ENCODE peak calls at places on chromosomes 1 and 21, in eight cellular contexts. One of them, this sample, is unnamed.

GRCh38 chr1:94886361-94886760 is 40.5 kb downstream of the CNN3 start:
- DNase-seq in spleen: no peak
- DNase-seq in AG04450: no peak
- DNase-seq in Peyer's patch: no peak
- DNase-seq in thoracic aorta: no peak
- DNase-seq in cardiac fibroblast: no peak
- DNase-seq in pancreas: no peak
- DNase-seq in heart left ventricle: no peak
- DNase-seq in this sample: no peak

GRCh38 chr21:44927587-44928461 is 7.1 kb upstream of the ITGB2 start:
- DNase-seq in spleen: peak; percentile 96
- DNase-seq in AG04450: no peak
- DNase-seq in Peyer's patch: peak; percentile 86
- DNase-seq in thoracic aorta: no peak
- DNase-seq in cardiac fibroblast: peak; percentile 56
- DNase-seq in pancreas: peak; percentile 50
- DNase-seq in heart left ventricle: peak; percentile 45
- DNase-seq in this sample: no peak

GRCh38 chr1:14113841-14114567 is 414.0 kb downstream of the PRDM2 start:
- DNase-seq in spleen: no peak
- DNase-seq in AG04450: no peak
- DNase-seq in Peyer's patch: peak; percentile 49
- DNase-seq in thoracic aorta: no peak
- DNase-seq in cardiac fibroblast: peak; percentile 79
- DNase-seq in pancreas: no peak
- DNase-seq in heart left ventricle: peak; percentile 25
- DNase-seq in this sample: no peak

GRCh38 chr1:67647036-67647798 is 37.8 kb upstream of the GADD45A start:
- DNase-seq in spleen: no peak
- DNase-seq in AG04450: no peak
- DNase-seq in Peyer's patch: no peak
- DNase-seq in thoracic aorta: no peak
- DNase-seq in cardiac fibroblast: peak; percentile 81
- DNase-seq in pancreas: no peak
- DNase-seq in heart left ventricle: peak; percentile 42
- DNase-seq in this sample: no peak

GRCh38 chr1:86957206-86957605 is 42.8 kb downstream of the HS2ST1 start:
- DNase-seq in spleen: no peak
- DNase-seq in AG04450: no peak
- DNase-seq in Peyer's patch: no peak
- DNase-seq in thoracic aorta: no peak
- DNase-seq in cardiac fibroblast: no peak
- DNase-seq in pancreas: no peak
- DNase-seq in heart left ventricle: no peak
- DNase-seq in this sample: no peak

GRCh38 chr1:53311104-53311908 is 16.6 kb downstream of the LRP8 start:
- DNase-seq in spleen: no peak
- DNase-seq in AG04450: no peak
- DNase-seq in Peyer's patch: no peak
- DNase-seq in thoracic aorta: no peak
- DNase-seq in cardiac fibroblast: no peak
- DNase-seq in pancreas: no peak
- DNase-seq in heart left ventricle: no peak
- DNase-seq in this sample: no peak

GRCh38 chr1:179883739-179884138 is 1.7 kb downstream of the TOR1AIP1 start:
- DNase-seq in spleen: no peak
- DNase-seq in AG04450: no peak
- DNase-seq in Peyer's patch: no peak
- DNase-seq in thoracic aorta: no peak
- DNase-seq in cardiac fibroblast: no peak
- DNase-seq in pancreas: no peak
- DNase-seq in heart left ventricle: no peak
- DNase-seq in this sample: no peak

GRCh38 chr1:220879090-220879508 is at the start of gene HLX:
- DNase-seq in spleen: peak; percentile 97
- DNase-seq in AG04450: peak; percentile 79
- DNase-seq in Peyer's patch: peak; percentile 94
- DNase-seq in thoracic aorta: peak; percentile 77
- DNase-seq in cardiac fibroblast: peak; percentile 96
- DNase-seq in pancreas: peak; percentile 86
- DNase-seq in heart left ventricle: peak; percentile 95
- DNase-seq in this sample: peak; percentile 68

GRCh38 chr1:1629430-1630190 is 2.4 kb upstream of the MMP23B start:
- DNase-seq in spleen: peak; percentile 93
- DNase-seq in AG04450: no peak
- DNase-seq in Peyer's patch: peak; percentile 83
- DNase-seq in thoracic aorta: no peak
- DNase-seq in cardiac fibroblast: no peak
- DNase-seq in pancreas: no peak
- DNase-seq in heart left ventricle: peak; percentile 27
- DNase-seq in this sample: no peak

GRCh38 chr1:88080875-88081274 is 603.2 kb upstream of the PKN2 start:
- DNase-seq in spleen: no peak
- DNase-seq in AG04450: no peak
- DNase-seq in Peyer's patch: no peak
- DNase-seq in thoracic aorta: no peak
- DNase-seq in cardiac fibroblast: no peak
- DNase-seq in pancreas: no peak
- DNase-seq in heart left ventricle: no peak
- DNase-seq in this sample: no peak

GRCh38 chr21:20527691-20528090 is 470.5 kb upstream of the NCAM2 start:
- DNase-seq in spleen: no peak
- DNase-seq in AG04450: no peak
- DNase-seq in Peyer's patch: no peak
- DNase-seq in thoracic aorta: no peak
- DNase-seq in cardiac fibroblast: no peak
- DNase-seq in pancreas: no peak
- DNase-seq in heart left ventricle: no peak
- DNase-seq in this sample: no peak

DNA sequence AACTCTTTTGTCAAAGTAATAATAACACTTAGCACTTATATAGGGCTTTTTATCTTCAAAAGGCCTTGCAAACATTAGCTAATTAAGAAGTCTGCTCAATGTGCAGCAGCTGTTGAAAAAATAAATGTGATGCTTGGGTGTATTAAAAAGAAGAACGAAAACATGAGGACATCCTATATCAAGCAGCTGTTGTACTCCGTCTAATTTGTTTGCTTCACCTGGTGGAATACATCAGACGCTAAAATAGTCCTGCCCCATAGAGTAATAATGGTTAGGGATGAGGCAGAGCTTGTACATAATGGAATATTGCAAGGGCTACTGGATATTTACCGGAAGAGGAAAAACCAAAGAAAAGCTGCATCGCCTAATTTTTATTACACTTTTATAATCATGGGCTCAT is 299.6 kb downstream of the ST6GALNAC3 start:
- DNase-seq in spleen: no peak
- DNase-seq in AG04450: no peak
- DNase-seq in Peyer's patch: no peak
- DNase-seq in thoracic aorta: no peak
- DNase-seq in cardiac fibroblast: no peak
- DNase-seq in pancreas: no peak
- DNase-seq in heart left ventricle: no peak
- DNase-seq in this sample: no peak
- TF ChIP-seq CTCF in spleen: no peak
- TF ChIP-seq CTCF in AG04450: no peak
- TF ChIP-seq CTCF in Peyer's patch: no peak
- TF ChIP-seq CTCF in thoracic aorta: no peak
- TF ChIP-seq CTCF in cardiac fibroblast: no peak
- TF ChIP-seq CTCF in pancreas: no peak
- TF ChIP-seq CTCF in heart left ventricle: no peak
- TF ChIP-seq CTCF in this sample: no peak

GRCh38 chr1:3675436-3675835 is 23.1 kb downstream of the TP73 start:
- DNase-seq in spleen: peak; percentile 81
- DNase-seq in AG04450: no peak
- DNase-seq in Peyer's patch: no peak
- DNase-seq in thoracic aorta: no peak
- DNase-seq in cardiac fibroblast: no peak
- DNase-seq in pancreas: no peak
- DNase-seq in heart left ventricle: no peak
- DNase-seq in this sample: no peak

GRCh38 chr1:3679098-3679555 is 26.8 kb downstream of the TP73 start:
- DNase-seq in spleen: no peak
- DNase-seq in AG04450: no peak
- DNase-seq in Peyer's patch: no peak
- DNase-seq in thoracic aorta: no peak
- DNase-seq in cardiac fibroblast: no peak
- DNase-seq in pancreas: no peak
- DNase-seq in heart left ventricle: no peak
- DNase-seq in this sample: no peak

GRCh38 chr1:3678361-3679097 is 26.2 kb downstream of the TP73 start:
- DNase-seq in spleen: no peak
- DNase-seq in AG04450: no peak
- DNase-seq in Peyer's patch: no peak
- DNase-seq in thoracic aorta: no peak
- DNase-seq in cardiac fibroblast: no peak
- DNase-seq in pancreas: no peak
- DNase-seq in heart left ventricle: no peak
- DNase-seq in this sample: no peak

GRCh38 chr1:3676581-3677410 is 24.5 kb downstream of the TP73 start:
- DNase-seq in spleen: peak; percentile 76
- DNase-seq in AG04450: no peak
- DNase-seq in Peyer's patch: peak; percentile 69
- DNase-seq in thoracic aorta: no peak
- DNase-seq in cardiac fibroblast: no peak
- DNase-seq in pancreas: no peak
- DNase-seq in heart left ventricle: no peak
- DNase-seq in this sample: no peak

DNA sequence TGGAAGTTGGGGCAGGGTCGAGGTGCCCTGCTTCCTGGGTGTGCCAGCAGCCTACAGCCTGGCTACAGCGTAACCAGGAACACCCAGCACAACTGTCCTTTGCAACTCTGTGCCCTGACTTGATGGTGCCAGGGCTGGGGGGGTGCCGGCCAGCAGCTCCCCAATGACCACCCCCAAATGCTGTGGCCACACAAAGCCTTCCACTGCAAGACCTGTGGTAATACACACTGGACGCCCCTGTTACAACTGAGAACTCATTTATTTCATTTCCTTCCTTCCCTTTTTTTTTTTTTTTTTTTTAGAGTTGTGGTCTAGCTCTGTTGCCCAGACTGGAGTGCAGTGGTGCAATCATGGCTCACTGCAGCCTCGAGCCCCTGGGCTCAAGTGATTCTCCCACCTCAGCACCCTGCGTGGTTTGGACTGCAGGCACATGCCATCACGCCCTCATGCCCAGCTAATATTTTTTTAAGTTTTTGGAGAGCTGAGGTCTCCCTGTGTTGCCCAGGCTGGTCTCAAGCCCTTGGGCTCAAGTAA is 25.2 kb downstream of the TP73 start:
- DNase-seq in spleen: no peak
- DNase-seq in AG04450: no peak
- DNase-seq in Peyer's patch: no peak
- DNase-seq in thoracic aorta: no peak
- DNase-seq in cardiac fibroblast: no peak
- DNase-seq in pancreas: no peak
- DNase-seq in heart left ventricle: no peak
- DNase-seq in this sample: no peak
- H3K4me3 ChIP-seq in spleen: no peak overlapping the region
- H3K4me3 ChIP-seq in AG04450: no peak overlapping the region
- H3K4me3 ChIP-seq in Peyer's patch: no peak overlapping the region
- H3K4me3 ChIP-seq in thoracic aorta: no peak overlapping the region
- H3K4me3 ChIP-seq in cardiac fibroblast: no peak overlapping the region
- H3K4me3 ChIP-seq in pancreas: no peak overlapping the region
- H3K4me3 ChIP-seq in heart left ventricle: no peak overlapping the region
- H3K4me3 ChIP-seq in this sample: no peak overlapping the region

GRCh38 chr1:176536588-176536987 is 73.6 kb downstream of the PAPPA2 start:
- DNase-seq in spleen: no peak
- DNase-seq in AG04450: no peak
- DNase-seq in Peyer's patch: no peak
- DNase-seq in thoracic aorta: no peak
- DNase-seq in cardiac fibroblast: no peak
- DNase-seq in pancreas: no peak
- DNase-seq in heart left ventricle: no peak
- DNase-seq in this sample: no peak
- TF ChIP-seq CTCF in spleen: no peak
- TF ChIP-seq CTCF in AG04450: no peak
- TF ChIP-seq CTCF in Peyer's patch: no peak
- TF ChIP-seq CTCF in thoracic aorta: no peak
- TF ChIP-seq CTCF in cardiac fibroblast: no peak
- TF ChIP-seq CTCF in pancreas: no peak
- TF ChIP-seq CTCF in heart left ventricle: no peak
- TF ChIP-seq CTCF in this sample: no peak

GRCh38 chr1:201561604-201562003 is 22.7 kb downstream of the NAV1 start:
- DNase-seq in spleen: no peak
- DNase-seq in AG04450: no peak
- DNase-seq in Peyer's patch: no peak
- DNase-seq in thoracic aorta: no peak
- DNase-seq in cardiac fibroblast: peak; percentile 56
- DNase-seq in pancreas: peak; percentile 20
- DNase-seq in heart left ventricle: no peak
- DNase-seq in this sample: no peak

GRCh38 chr1:201563941-201564340 is 25.0 kb downstream of the NAV1 start:
- DNase-seq in spleen: peak; percentile 21
- DNase-seq in AG04450: no peak
- DNase-seq in Peyer's patch: no peak
- DNase-seq in thoracic aorta: no peak
- DNase-seq in cardiac fibroblast: no peak
- DNase-seq in pancreas: peak; percentile 17
- DNase-seq in heart left ventricle: no peak
- DNase-seq in this sample: no peak

GRCh38 chr1:201562257-201562656 is 23.3 kb downstream of the NAV1 start:
- DNase-seq in spleen: no peak
- DNase-seq in AG04450: peak; percentile 90
- DNase-seq in Peyer's patch: no peak
- DNase-seq in thoracic aorta: no peak
- DNase-seq in cardiac fibroblast: peak; percentile 85
- DNase-seq in pancreas: peak; percentile 28
- DNase-seq in heart left ventricle: no peak
- DNase-seq in this sample: peak; percentile 98

GRCh38 chr1:201563406-201563780 is 24.5 kb downstream of the NAV1 start:
- DNase-seq in spleen: no peak
- DNase-seq in AG04450: no peak
- DNase-seq in Peyer's patch: no peak
- DNase-seq in thoracic aorta: no peak
- DNase-seq in cardiac fibroblast: no peak
- DNase-seq in pancreas: no peak
- DNase-seq in heart left ventricle: no peak
- DNase-seq in this sample: no peak

DNA sequence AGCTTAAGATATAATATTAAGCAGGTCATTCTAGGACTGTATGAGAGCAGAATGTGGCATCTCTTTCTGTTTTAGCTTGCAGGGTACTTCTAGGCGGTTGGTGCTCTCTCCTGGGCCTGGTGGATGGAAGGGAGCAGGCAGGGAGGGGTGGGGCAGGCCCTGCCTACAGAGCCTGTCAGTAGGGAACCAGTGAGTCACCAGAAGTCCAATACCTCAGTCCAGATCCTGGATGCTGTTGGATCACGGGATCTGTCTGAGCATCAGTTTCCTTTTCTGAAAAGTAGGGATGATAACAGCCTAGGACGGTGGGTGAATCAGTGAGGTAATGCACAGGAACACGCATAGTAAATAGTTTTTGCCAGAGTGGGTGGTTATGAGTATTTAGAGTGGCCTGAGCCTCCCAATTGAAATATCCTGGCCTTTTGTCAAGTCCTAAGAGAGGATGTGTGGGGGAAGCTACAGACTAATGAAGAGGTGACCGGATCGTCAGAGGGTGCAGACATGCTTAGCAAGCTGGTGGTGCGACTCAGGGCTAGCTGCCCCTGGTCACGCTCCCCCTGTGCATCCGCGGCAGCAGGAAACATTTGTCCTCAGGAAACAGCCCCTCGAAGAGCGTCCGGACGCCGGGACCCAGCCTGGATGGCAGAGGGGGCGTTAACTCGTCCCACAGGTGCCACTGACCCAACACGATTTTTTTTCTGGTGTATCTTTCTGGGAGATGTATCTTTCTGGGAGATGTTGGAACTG is 23.9 kb downstream of the NAV1 start:
- DNase-seq in spleen: peak; percentile 7
- DNase-seq in AG04450: peak; percentile 69
- DNase-seq in Peyer's patch: no peak
- DNase-seq in thoracic aorta: no peak
- DNase-seq in cardiac fibroblast: peak; percentile 81
- DNase-seq in pancreas: peak; percentile 38
- DNase-seq in heart left ventricle: no peak
- DNase-seq in this sample: peak; percentile 76
- H3K4me3 ChIP-seq in spleen: no peak overlapping the region
- H3K4me3 ChIP-seq in AG04450: no peak overlapping the region
- H3K4me3 ChIP-seq in Peyer's patch: no peak overlapping the region
- H3K4me3 ChIP-seq in thoracic aorta: no peak overlapping the region
- H3K4me3 ChIP-seq in cardiac fibroblast: no peak overlapping the region
- H3K4me3 ChIP-seq in pancreas: no peak overlapping the region
- H3K4me3 ChIP-seq in heart left ventricle: no peak overlapping the region
- H3K4me3 ChIP-seq in this sample: peak overlapping the region; percentile 23

This sample was measured in HFF-Myc.